ENCODE peak calls at places on chromosomes 16 and 17, in five cellular contexts. Z is stimulated activated CD4-positive, alpha-beta T cell treated with anti-CD3 and anti-CD28 coated beads, Interleukin-1b, Interleukin-23, amount 100 ng/mL, for 1 hour; M is stimulated activated CD8-positive, alpha-beta memory T cell treated with anti-CD3 and anti-CD28 coated beads, Interleukin-12 subunit alpha, Interleukin-12 subunit beta, amount 100 ng/mL, for 4 hours; O is NCI-H526; E is lower leg skin. Y is an unnamed sample.

GRCh38 chr17:65243838-65244237 is 106.7 kb downstream of the RGS9 start:
- DNase-seq in Z (no peak), M (no peak), O (peak), E (peak), Y (no peak)

GRCh38 chr17:41490620-41491019 is 910 bp upstream of the KRT36 start:
- DNase-seq in Z (no peak), M (no peak), O (no peak), E (no peak), Y (no peak)

GRCh38 chr17:76791053-76791980 is 53.4 kb downstream of the MFSD11 start:
- DNase-seq in Z (no peak), M (peak), O (no peak), E (no peak), Y (no peak)

GRCh38 chr17:10118788-10119130 is 79.6 kb downstream of the GAS7 start:
- DNase-seq in Z (no peak), M (no peak), O (no peak), E (no peak), Y (no peak)

GRCh38 chr17:75515523-75516254 is at the start of gene CASKIN2:
- DNase-seq in Z (peak), M (peak), O (peak), E (peak), Y (peak)

GRCh38 chr16:1788708-1789100 is 4.8 kb downstream of the IGFALS start:
- DNase-seq in Z (no peak), M (no peak), O (no peak), E (no peak), Y (no peak)

GRCh38 chr16:12971216-12971615 is 69.8 kb downstream of the SHISA9 start:
- DNase-seq in Z (no peak), M (no peak), O (no peak), E (no peak), Y (no peak)

GRCh38 chr17:78558181-78558850 is 18.9 kb downstream of the DNAH17 start:
- DNase-seq in Z (no peak), M (no peak), O (no peak), E (no peak), Y (peak)

GRCh38 chr16:69509125-69509524 is 56.6 kb upstream of the NFAT5 start:
- DNase-seq in Z (no peak), M (no peak), O (no peak), E (no peak), Y (no peak)

GRCh38 chr16:69890114-69890890 is 60.8 kb upstream of the CLEC18A start:
- DNase-seq in Z (no peak), M (no peak), O (peak), E (peak), Y (no peak)

GRCh38 chr17:36601303-36602029 is at the start of gene MRM1:
- DNase-seq in Z (peak), M (peak), O (peak), E (peak), Y (no peak)

GRCh38 chr16:1538804-1539520 is 5.5 kb downstream of the TMEM204 start:
- DNase-seq in Z (no peak), M (no peak), O (peak), E (no peak), Y (no peak)

Y was measured in Panc1.